ENCODE peak calls at places on chromosomes 11 and 22, in eight cellular contexts. O is esophagus muscularis mucosa, V is stomach, P is H1, Q is ovary, C is tibial nerve, I is sigmoid colon, F is K562. K is an unnamed sample. For H3K36me3 and H3K27me3, the result is how much of the 10 kb centered on the place peaks cover.

GRCh38 chr11:88434333-88434976 is 96.9 kb upstream of the CTSC start:
- DNase-seq in V (no peak), O (no peak), I (no peak), F (peak), P (no peak), Q (no peak), C (no peak), K (no peak)

GRCh38 chr11:65396769-65397745 is 10.6 kb downstream of the FRMD8 start:
- DNase-seq in O (no peak), Q (no peak), F (no peak), I (no peak), V (no peak), P (no peak), C (no peak), K (no peak)

GRCh38 chr11:117928818-117929567 is at the start of gene TMPRSS13:
- DNase-seq in O (no peak), I (peak), C (no peak), F (no peak), V (no peak), Q (no peak), P (no peak), K (peak)

GRCh38 chr11:69198891-69199582 is 43.3 kb downstream of the SMIM38 start:
- DNase-seq in V (no peak), I (no peak), Q (no peak), C (no peak), P (no peak), O (no peak), F (no peak), K (no peak)

GRCh38 chr11:95045791-95046190 is 3.4 kb upstream of the KDM4F start:
- DNase-seq in Q (no peak), C (no peak), I (no peak), F (no peak), P (no peak), O (no peak), V (no peak), K (no peak)

GRCh38 chr11:61140416-61140815 is 20.8 kb downstream of the VPS37C start:
- DNase-seq in I (peak), Q (no peak), O (no peak), C (no peak), V (peak), P (no peak), F (no peak), K (no peak)

GRCh38 chr11:46348566-46348981 is 1.3 kb downstream of the DGKZ start:
- DNase-seq in C (no peak), I (no peak), O (no peak), V (no peak), Q (no peak), P (no peak), F (no peak), K (no peak)

GRCh38 chr22:41481131-41481830 is 12.4 kb downstream of the ACO2 start:
- DNase-seq in O (no peak), F (no peak), C (no peak), V (no peak), I (no peak), Q (no peak), P (no peak), K (peak)

GRCh38 chr11:31872074-31872440 is 60.9 kb upstream of the PAX6 start:
- DNase-seq in F (no peak), Q (no peak), V (no peak), P (no peak), O (no peak), C (no peak), I (no peak), K (no peak)

GRCh38 chr22:49871482-49871881 is 17.8 kb downstream of the ZBED4 start:
- DNase-seq in Q (no peak), C (no peak), I (no peak), P (no peak), O (no peak), V (no peak), F (peak), K (no peak)

GRCh38 chr22:49872347-49872746 is 18.7 kb downstream of the ZBED4 start:
- DNase-seq in P (no peak), I (no peak), O (no peak), F (no peak), Q (no peak), C (no peak), V (no peak), K (no peak)

GRCh38 chr22:49869855-49870712 is 16.4 kb downstream of the ZBED4 start:
- DNase-seq in I (no peak), V (no peak), Q (no peak), P (no peak), F (no peak), C (no peak), O (no peak), K (no peak)

GRCh38 chr22:49869091-49869830 is 15.6 kb downstream of the ZBED4 start:
- DNase-seq in P (no peak), V (no peak), C (no peak), I (no peak), O (no peak), F (no peak), Q (no peak), K (no peak)

GRCh38 chr22:49873228-49873940 is 19.7 kb downstream of the ZBED4 start:
- DNase-seq in C (no peak), Q (no peak), P (no peak), I (no peak), O (no peak), F (no peak), V (no peak), K (no peak)
- H3K36me3 ChIP-seq in C (under half), Q (under half), P (under half), I (under half), O (under half), F (under half), V (under half), K (under half)

GRCh38 chr11:128522943-128523518 is 64.3 kb downstream of the ETS1 start:
- DNase-seq in Q (no peak), I (no peak), O (no peak), V (no peak), P (no peak), F (no peak), C (no peak), K (no peak)

GRCh38 chr11:128524172-128524571 is 63.2 kb downstream of the ETS1 start:
- DNase-seq in Q (no peak), V (no peak), I (no peak), C (no peak), O (peak), P (no peak), F (no peak), K (no peak)

GRCh38 chr11:128523616-128524015 is 63.7 kb downstream of the ETS1 start:
- DNase-seq in I (no peak), Q (no peak), P (no peak), O (peak), C (no peak), V (no peak), F (no peak), K (no peak)

GRCh38 chr11:128527046-128527445 is 60.3 kb downstream of the ETS1 start:
- DNase-seq in I (no peak), C (no peak), V (no peak), F (no peak), O (peak), P (no peak), Q (no peak), K (no peak)

DNA sequence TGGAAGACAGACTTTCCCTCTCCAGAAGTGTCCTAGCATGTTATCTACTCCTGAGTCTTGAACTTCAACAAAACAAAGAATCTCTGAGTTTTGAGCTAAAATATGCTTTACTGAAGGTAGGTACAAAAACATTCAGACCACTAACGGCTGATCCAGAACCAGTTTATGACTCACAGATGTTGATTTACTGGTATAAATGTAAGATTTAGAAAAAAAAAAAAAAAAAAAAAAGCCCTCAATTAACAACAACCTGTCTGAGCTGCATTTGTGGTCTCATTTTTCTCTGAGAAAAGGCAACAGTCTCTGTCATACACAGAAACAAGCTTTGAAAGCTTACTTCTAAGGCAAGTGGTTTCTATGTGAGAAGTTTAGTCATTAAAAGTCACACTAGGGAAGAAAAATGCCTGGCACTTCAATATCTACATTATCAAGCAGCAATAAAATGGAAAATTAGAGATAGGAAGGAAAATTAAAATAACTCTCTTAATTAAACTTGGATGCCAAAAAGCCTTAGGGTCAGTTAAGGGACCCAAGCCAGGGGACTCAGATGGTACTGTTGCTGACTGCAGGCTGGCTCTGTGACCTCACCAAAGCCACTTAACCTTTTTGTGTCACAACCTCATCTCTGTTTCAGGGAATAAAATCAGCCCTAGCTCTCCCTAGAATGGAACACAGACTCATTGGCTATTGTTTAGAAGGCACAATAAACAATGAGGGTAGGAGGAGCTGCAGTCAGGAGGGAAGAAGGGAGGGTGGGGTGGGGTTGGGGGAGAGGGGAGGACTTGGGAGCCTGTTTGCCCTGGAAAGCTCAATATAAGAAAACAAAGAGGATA is 61.7 kb downstream of the ETS1 start:
- DNase-seq in P (no peak), V (no peak), F (no peak), I (no peak), O (peak), Q (no peak), C (no peak), K (no peak)
- H3K27me3 ChIP-seq in P (under half), V (under half), F (under half), I (under half), O (under half), Q (under half), C (under half), K (under half)

GRCh38 chr11:1547467-1548098 is 24.5 kb downstream of the DUSP8 start:
- DNase-seq in Q (no peak), I (no peak), C (no peak), O (no peak), P (peak), V (no peak), F (no peak), K (no peak)

GRCh38 chr11:1546536-1547466 is 25.3 kb downstream of the DUSP8 start:
- DNase-seq in C (no peak), I (no peak), O (no peak), V (peak), Q (no peak), F (peak), P (peak), K (peak)

GRCh38 chr11:1544536-1544935 is 27.5 kb downstream of the DUSP8 start:
- DNase-seq in V (no peak), C (no peak), F (no peak), Q (no peak), P (no peak), I (no peak), O (no peak), K (no peak)

GRCh38 chr11:1545432-1545831 is 26.6 kb downstream of the DUSP8 start:
- DNase-seq in F (no peak), C (no peak), O (no peak), P (no peak), V (no peak), I (no peak), Q (no peak), K (no peak)

DNA sequence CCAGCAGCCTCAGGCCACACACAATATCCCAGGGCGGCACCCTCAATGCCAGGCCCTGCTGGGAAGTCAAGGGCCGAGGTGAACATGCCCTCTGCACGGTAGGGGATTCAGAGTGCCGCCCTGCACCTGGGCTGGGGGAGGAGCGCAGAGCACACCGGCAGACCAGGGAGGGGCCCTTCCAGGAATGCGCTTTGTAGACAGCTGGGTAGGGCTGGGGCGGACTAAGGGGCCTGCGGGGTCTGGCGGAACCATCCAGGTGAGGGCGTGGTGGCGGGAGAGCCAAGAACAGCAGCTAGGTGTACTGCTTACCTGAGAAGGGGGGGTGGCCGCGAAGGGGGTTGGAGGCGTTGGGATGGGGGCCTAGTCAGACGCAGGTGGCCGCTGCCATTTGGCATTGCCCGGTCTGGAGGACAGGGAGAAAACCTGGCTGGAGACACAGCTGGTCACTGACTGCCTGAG is 26.0 kb downstream of the DUSP8 start:
- DNase-seq in Q (no peak), F (no peak), C (no peak), P (peak), O (no peak), V (no peak), I (no peak), K (peak)
- TF ChIP-seq EP300 in Q (no peak), F (no peak), C (no peak), P (no peak), O (no peak), V (no peak), I (no peak), K (no peak)

DNA sequence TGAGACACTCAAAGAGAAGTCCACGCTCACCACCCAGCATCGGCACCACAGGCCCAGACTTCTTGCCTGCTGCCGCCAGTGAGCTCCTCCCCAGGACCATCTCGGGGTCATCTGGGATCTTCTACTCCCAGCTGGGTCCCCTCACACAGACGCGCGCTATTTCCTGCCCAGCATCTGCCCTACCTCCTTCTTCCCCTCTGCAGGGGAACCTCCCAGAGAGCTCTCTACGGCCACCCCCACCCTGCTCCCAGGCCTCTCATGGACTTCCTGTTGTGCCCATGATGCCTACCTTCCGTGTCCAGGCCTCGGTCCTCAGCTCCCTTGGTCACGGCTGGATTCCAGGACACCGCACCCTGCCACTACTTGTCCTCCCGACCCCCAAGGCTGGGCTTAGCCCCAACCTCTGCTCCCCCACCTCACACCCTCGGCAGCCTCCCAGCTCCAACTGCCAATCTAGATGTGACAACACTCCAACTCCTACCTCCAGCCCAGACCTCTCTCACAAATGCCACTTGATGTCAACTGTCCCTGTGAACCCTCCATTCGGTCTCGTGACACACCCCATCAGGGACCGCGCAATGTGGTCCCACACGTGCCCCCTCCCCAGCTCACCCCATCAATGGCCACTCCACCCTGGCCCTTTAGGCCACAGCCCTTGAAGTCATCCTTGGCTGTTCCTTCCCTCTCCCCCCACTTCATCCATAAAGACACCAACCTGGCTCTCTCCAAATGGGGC is 45.3 kb downstream of the SGSM3 start:
- DNase-seq in F (no peak), C (no peak), V (no peak), Q (no peak), O (no peak), I (no peak), P (no peak), K (no peak)
- H3K36me3 ChIP-seq in F (under half), C (half or more), V (half or more), Q (under half), O (under half), I (under half), P (under half), K (half or more)